ENCODE peak calls at places on chromosomes 2 and 18, in four cellular contexts. N is choroid plexus epithelial cell, R is mucosa of descending colon, I is heart left ventricle. G is an unnamed sample.

GRCh38 chr2:198638579-198638978 is 819.2 kb downstream of the SATB2 start:
- DNase-seq in N (no peak), R (no peak), I (no peak), G (no peak)

GRCh38 chr2:234029150-234029733 is 21.3 kb upstream of the SPP2 start:
- DNase-seq in R (no peak), N (no peak), I (no peak), G (no peak)

GRCh38 chr2:234293973-234294372 is 202.9 kb downstream of the ARL4C start:
- DNase-seq in R (no peak), I (no peak), N (no peak), G (no peak)

GRCh38 chr2:88310787-88311186 is 140.6 kb downstream of the THNSL2 start:
- DNase-seq in N (no peak), R (no peak), I (no peak), G (no peak)

GRCh38 chr18:44601447-44601846 is 79.2 kb upstream of the SETBP1 start:
- DNase-seq in N (peak), R (no peak), I (no peak), G (no peak)

GRCh38 chr2:238278626-238279323 is 9.6 kb downstream of the PER2 start:
- DNase-seq in N (no peak), R (peak), I (peak), G (peak)

GRCh38 chr2:159989249-159989648 is 73.2 kb downstream of the PLA2R1 start:
- DNase-seq in R (no peak), I (no peak), N (no peak), G (no peak)

GRCh38 chr18:60075477-60075876 is 175.7 kb downstream of the PMAIP1 start:
- DNase-seq in I (no peak), R (no peak), N (no peak), G (no peak)

GRCh38 chr2:8580316-8581047 is 101.4 kb upstream of the ID2 start:
- DNase-seq in I (peak), N (no peak), R (no peak), G (no peak)

GRCh38 chr2:20667531-20668401 is 822 bp downstream of the GDF7 start:
- DNase-seq in R (no peak), I (no peak), N (no peak), G (no peak)
- H3K4me3 ChIP-seq in R (no peak), I (peak), N (peak), G (no peak)

GRCh38 chr18:725641-726040 is 13.2 kb upstream of the ENOSF1 start:
- DNase-seq in R (no peak), I (no peak), N (no peak), G (no peak)
- H3K4me3 ChIP-seq in R (no peak), I (no peak), N (no peak), G (no peak)

GRCh38 chr2:131031875-131032274 is 61.4 kb downstream of the FAM168B start:
- DNase-seq in R (no peak), N (no peak), I (no peak), G (peak)
- H3K4me3 ChIP-seq in R (no peak), N (no peak), I (no peak), G (no peak)

DNA sequence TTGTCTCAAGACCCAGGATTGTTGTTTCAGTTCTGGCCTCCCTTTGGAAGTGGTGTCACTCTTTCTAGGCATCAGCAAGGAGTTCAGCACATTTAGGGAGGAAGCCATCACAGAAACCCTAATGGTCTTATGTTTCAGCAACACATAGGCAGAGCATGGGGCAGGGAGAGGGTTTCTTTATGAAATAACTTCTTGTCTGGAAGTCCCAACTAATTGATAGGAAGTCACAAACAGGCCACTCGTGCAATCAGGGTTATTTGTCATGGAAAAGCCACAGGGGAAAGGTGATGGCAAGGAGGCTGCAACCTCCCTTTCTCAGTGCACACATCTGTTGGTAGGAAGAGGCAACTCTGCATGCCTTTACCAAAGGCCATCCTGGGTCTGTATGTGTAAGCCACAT is 103.0 kb downstream of the BCL11A start:
- DNase-seq in R (no peak), N (no peak), I (no peak), G (no peak)
- H3K4me3 ChIP-seq in R (no peak), N (no peak), I (no peak), G (no peak)

DNA sequence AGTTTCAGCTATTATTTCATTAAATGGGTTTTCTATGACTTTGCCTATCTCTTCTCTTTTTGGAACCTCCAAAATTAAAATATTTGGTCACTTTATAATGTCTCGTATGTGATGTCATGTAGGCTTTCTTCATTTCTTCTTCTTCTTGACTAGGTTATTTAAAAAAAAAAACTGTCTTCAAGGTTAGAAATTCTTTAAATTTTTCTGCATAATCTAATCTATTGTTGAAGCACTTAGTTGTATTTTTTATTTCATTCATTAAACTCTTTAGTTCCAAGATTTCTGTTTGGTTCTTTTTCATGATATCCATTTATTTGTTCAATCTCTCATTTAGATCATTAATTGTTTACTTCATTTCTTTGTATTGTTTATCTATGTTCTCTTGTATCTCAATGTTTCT is 43.8 kb upstream of the ROCK1 start:
- DNase-seq in I (no peak), R (no peak), N (no peak), G (no peak)
- H3K4me3 ChIP-seq in I (no peak), R (no peak), N (no peak), G (no peak)

DNA sequence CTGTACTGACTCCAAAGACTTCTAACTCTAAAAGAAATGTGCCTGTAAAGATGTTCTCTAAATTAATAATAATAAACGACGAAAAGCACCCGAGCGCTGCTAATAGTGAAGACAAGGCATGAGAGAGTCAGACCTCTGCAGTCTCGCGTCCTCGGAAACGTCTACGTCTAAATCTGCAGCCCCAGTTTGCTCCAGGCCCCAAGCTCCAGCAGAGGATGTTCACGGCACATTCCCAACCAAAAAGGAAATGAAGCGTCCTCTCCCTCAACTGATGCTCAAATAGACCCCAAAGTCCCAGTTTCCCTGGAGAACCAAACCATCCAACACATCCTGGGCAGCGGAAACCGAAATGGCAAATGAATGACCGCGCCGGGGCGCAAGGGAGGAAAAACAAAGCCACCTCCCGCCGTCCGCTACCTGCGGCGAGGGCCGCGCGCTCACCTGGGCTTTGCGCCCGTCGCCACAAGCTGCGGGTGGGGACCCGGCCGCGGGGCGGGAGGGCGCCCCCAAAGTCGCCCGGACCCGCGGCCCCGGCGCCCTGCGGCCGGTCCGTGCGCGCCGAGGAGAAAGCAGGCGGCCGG is 47.1 kb upstream of the CCDC150 start:
- DNase-seq in N (peak), R (peak), I (peak), G (no peak)
- H3K4me3 ChIP-seq in N (peak), R (no peak), I (peak), G (peak)

DNA sequence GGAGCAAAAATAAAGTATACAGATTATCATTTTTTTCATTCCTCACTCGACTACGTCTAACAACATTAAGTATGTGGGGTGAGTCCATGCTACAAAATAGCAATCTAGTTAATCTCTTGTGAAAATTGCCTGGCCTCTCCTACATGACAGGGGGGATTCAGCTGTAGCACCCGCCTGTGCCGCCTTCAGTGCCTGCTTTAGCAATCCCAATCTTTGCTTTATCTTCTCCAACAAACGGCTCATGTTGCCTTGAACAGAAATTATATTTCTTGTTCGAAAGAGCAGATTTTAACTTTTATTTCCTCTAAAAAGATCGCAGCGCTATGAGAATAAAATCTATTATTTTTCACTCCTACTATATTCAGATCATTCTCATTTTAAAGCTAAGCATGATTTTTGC is 2.4 kb upstream of the SOX11 start:
- DNase-seq in N (no peak), R (no peak), I (no peak), G (no peak)
- H3K4me3 ChIP-seq in N (no peak), R (no peak), I (no peak), G (no peak)

G was measured in left lung.